ENCODE peak calls at places on chromosome 11, in ten cellular contexts. One of them, this sample, is unnamed. For H3K4me1, the result is how much of the 10 kb centered on the place peaks cover.

GRCh38 chr11:75577198-75577597 is 15.1 kb downstream of the SERPINH1 start:
- DNase-seq in sigmoid colon: no peak
- DNase-seq in IMR-90: peak
- DNase-seq in adipocyte: peak
- DNase-seq in effector memory CD4-positive, alpha-beta T cell: peak
- DNase-seq in tibial artery: no peak
- DNase-seq in left lung: no peak
- DNase-seq in lung: no peak
- DNase-seq in hepatocyte: peak
- DNase-seq in esophagus squamous epithelium: no peak
- DNase-seq in this sample: peak

GRCh38 chr11:58503361-58503856 is 4.5 kb downstream of the OR5B21 start:
- DNase-seq in sigmoid colon: no peak
- DNase-seq in IMR-90: peak
- DNase-seq in adipocyte: no peak
- DNase-seq in effector memory CD4-positive, alpha-beta T cell: no peak
- DNase-seq in tibial artery: no peak
- DNase-seq in left lung: no peak
- DNase-seq in lung: no peak
- DNase-seq in hepatocyte: no peak
- DNase-seq in esophagus squamous epithelium: no peak
- DNase-seq in this sample: no peak

GRCh38 chr11:123509737-123510578 is 79.9 kb downstream of the GRAMD1B start:
- DNase-seq in sigmoid colon: no peak
- DNase-seq in IMR-90: peak
- DNase-seq in adipocyte: peak
- DNase-seq in effector memory CD4-positive, alpha-beta T cell: no peak
- DNase-seq in tibial artery: no peak
- DNase-seq in left lung: no peak
- DNase-seq in lung: no peak
- DNase-seq in hepatocyte: peak
- DNase-seq in esophagus squamous epithelium: no peak
- DNase-seq in this sample: no peak

GRCh38 chr11:7969756-7970646 is 4.8 kb upstream of the NLRP10 start:
- DNase-seq in sigmoid colon: no peak
- DNase-seq in IMR-90: no peak
- DNase-seq in adipocyte: peak
- DNase-seq in effector memory CD4-positive, alpha-beta T cell: no peak
- DNase-seq in tibial artery: no peak
- DNase-seq in left lung: no peak
- DNase-seq in lung: no peak
- DNase-seq in hepatocyte: no peak
- DNase-seq in esophagus squamous epithelium: no peak
- DNase-seq in this sample: no peak

GRCh38 chr11:113378013-113378412 is 9.6 kb upstream of the ANKK1 start:
- DNase-seq in sigmoid colon: no peak
- DNase-seq in IMR-90: no peak
- DNase-seq in adipocyte: no peak
- DNase-seq in effector memory CD4-positive, alpha-beta T cell: no peak
- DNase-seq in tibial artery: no peak
- DNase-seq in left lung: no peak
- DNase-seq in lung: no peak
- DNase-seq in hepatocyte: no peak
- DNase-seq in esophagus squamous epithelium: no peak
- DNase-seq in this sample: no peak

GRCh38 chr11:123429851-123430735 is at the start of gene GRAMD1B:
- DNase-seq in sigmoid colon: no peak
- DNase-seq in IMR-90: peak
- DNase-seq in adipocyte: peak
- DNase-seq in effector memory CD4-positive, alpha-beta T cell: peak
- DNase-seq in tibial artery: no peak
- DNase-seq in left lung: peak
- DNase-seq in lung: peak
- DNase-seq in hepatocyte: peak
- DNase-seq in esophagus squamous epithelium: no peak
- DNase-seq in this sample: peak

GRCh38 chr11:102824541-102824940 is 18.9 kb downstream of the MMP3 start:
- DNase-seq in sigmoid colon: no peak
- DNase-seq in IMR-90: no peak
- DNase-seq in adipocyte: no peak
- DNase-seq in effector memory CD4-positive, alpha-beta T cell: no peak
- DNase-seq in tibial artery: no peak
- DNase-seq in left lung: no peak
- DNase-seq in lung: no peak
- DNase-seq in hepatocyte: no peak
- DNase-seq in esophagus squamous epithelium: no peak
- DNase-seq in this sample: no peak

GRCh38 chr11:11397043-11397415 is 44.0 kb upstream of the CSNK2A3 start:
- DNase-seq in sigmoid colon: no peak
- DNase-seq in IMR-90: peak
- DNase-seq in adipocyte: no peak
- DNase-seq in effector memory CD4-positive, alpha-beta T cell: no peak
- DNase-seq in tibial artery: no peak
- DNase-seq in left lung: no peak
- DNase-seq in lung: no peak
- DNase-seq in hepatocyte: no peak
- DNase-seq in esophagus squamous epithelium: no peak
- DNase-seq in this sample: no peak

GRCh38 chr11:75244052-75244814 is 3.7 kb downstream of the TPBGL start:
- DNase-seq in sigmoid colon: no peak
- DNase-seq in IMR-90: no peak
- DNase-seq in adipocyte: no peak
- DNase-seq in effector memory CD4-positive, alpha-beta T cell: no peak
- DNase-seq in tibial artery: peak
- DNase-seq in left lung: peak
- DNase-seq in lung: no peak
- DNase-seq in hepatocyte: no peak
- DNase-seq in esophagus squamous epithelium: no peak
- DNase-seq in this sample: no peak

GRCh38 chr11:5620606-5621521 is 3.9 kb upstream of the TRIM34 start:
- DNase-seq in sigmoid colon: no peak
- DNase-seq in IMR-90: peak
- DNase-seq in adipocyte: peak
- DNase-seq in effector memory CD4-positive, alpha-beta T cell: no peak
- DNase-seq in tibial artery: no peak
- DNase-seq in left lung: no peak
- DNase-seq in lung: peak
- DNase-seq in hepatocyte: peak
- DNase-seq in esophagus squamous epithelium: no peak
- DNase-seq in this sample: no peak

GRCh38 chr11:43504316-43504950 is 145.7 kb downstream of the TTC17 start:
- DNase-seq in sigmoid colon: no peak
- DNase-seq in IMR-90: peak
- DNase-seq in adipocyte: peak
- DNase-seq in effector memory CD4-positive, alpha-beta T cell: no peak
- DNase-seq in tibial artery: no peak
- DNase-seq in left lung: no peak
- DNase-seq in lung: no peak
- DNase-seq in hepatocyte: no peak
- DNase-seq in esophagus squamous epithelium: no peak
- DNase-seq in this sample: no peak

GRCh38 chr11:123430736-123431356 is 777 bp downstream of the GRAMD1B start:
- DNase-seq in sigmoid colon: peak
- DNase-seq in IMR-90: peak
- DNase-seq in adipocyte: peak
- DNase-seq in effector memory CD4-positive, alpha-beta T cell: peak
- DNase-seq in tibial artery: peak
- DNase-seq in left lung: peak
- DNase-seq in lung: peak
- DNase-seq in hepatocyte: peak
- DNase-seq in esophagus squamous epithelium: no peak
- DNase-seq in this sample: peak

GRCh38 chr11:126113515-126113957 is 50.9 kb upstream of the CDON start:
- DNase-seq in sigmoid colon: peak
- DNase-seq in IMR-90: peak
- DNase-seq in adipocyte: peak
- DNase-seq in effector memory CD4-positive, alpha-beta T cell: no peak
- DNase-seq in tibial artery: peak
- DNase-seq in left lung: peak
- DNase-seq in lung: peak
- DNase-seq in hepatocyte: peak
- DNase-seq in esophagus squamous epithelium: no peak
- DNase-seq in this sample: no peak

GRCh38 chr11:116397556-116398167 is 375.1 kb downstream of the BUD13 start:
- DNase-seq in sigmoid colon: no peak
- DNase-seq in IMR-90: no peak
- DNase-seq in adipocyte: no peak
- DNase-seq in effector memory CD4-positive, alpha-beta T cell: no peak
- DNase-seq in tibial artery: no peak
- DNase-seq in left lung: no peak
- DNase-seq in lung: no peak
- DNase-seq in hepatocyte: no peak
- DNase-seq in esophagus squamous epithelium: no peak
- DNase-seq in this sample: no peak

GRCh38 chr11:28228196-28228595 is 120.0 kb downstream of the METTL15 start:
- DNase-seq in sigmoid colon: no peak
- DNase-seq in IMR-90: peak
- DNase-seq in adipocyte: peak
- DNase-seq in effector memory CD4-positive, alpha-beta T cell: no peak
- DNase-seq in tibial artery: no peak
- DNase-seq in left lung: no peak
- DNase-seq in lung: no peak
- DNase-seq in hepatocyte: no peak
- DNase-seq in esophagus squamous epithelium: no peak
- DNase-seq in this sample: no peak

GRCh38 chr11:86482684-86483083 is 108.0 kb downstream of the CCDC81 start:
- DNase-seq in sigmoid colon: no peak
- DNase-seq in IMR-90: no peak
- DNase-seq in adipocyte: no peak
- DNase-seq in effector memory CD4-positive, alpha-beta T cell: no peak
- DNase-seq in tibial artery: no peak
- DNase-seq in left lung: no peak
- DNase-seq in lung: no peak
- DNase-seq in hepatocyte: no peak
- DNase-seq in esophagus squamous epithelium: no peak
- DNase-seq in this sample: no peak

GRCh38 chr11:20031155-20032001 is 128.9 kb downstream of the DBX1 start:
- DNase-seq in sigmoid colon: no peak
- DNase-seq in IMR-90: peak
- DNase-seq in adipocyte: peak
- DNase-seq in effector memory CD4-positive, alpha-beta T cell: no peak
- DNase-seq in tibial artery: no peak
- DNase-seq in left lung: no peak
- DNase-seq in lung: no peak
- DNase-seq in hepatocyte: peak
- DNase-seq in esophagus squamous epithelium: no peak
- DNase-seq in this sample: no peak
- H3K4me1 ChIP-seq in sigmoid colon: under half
- H3K4me1 ChIP-seq in IMR-90: under half
- H3K4me1 ChIP-seq in adipocyte: under half
- H3K4me1 ChIP-seq in effector memory CD4-positive, alpha-beta T cell: under half
- H3K4me1 ChIP-seq in tibial artery: under half
- H3K4me1 ChIP-seq in left lung: under half
- H3K4me1 ChIP-seq in lung: under half
- H3K4me1 ChIP-seq in hepatocyte: half or more
- H3K4me1 ChIP-seq in esophagus squamous epithelium: under half
- H3K4me1 ChIP-seq in this sample: under half

GRCh38 chr11:35103366-35104194 is 35.4 kb upstream of the CD44 start:
- DNase-seq in sigmoid colon: no peak
- DNase-seq in IMR-90: peak
- DNase-seq in adipocyte: no peak
- DNase-seq in effector memory CD4-positive, alpha-beta T cell: no peak
- DNase-seq in tibial artery: no peak
- DNase-seq in left lung: no peak
- DNase-seq in lung: no peak
- DNase-seq in hepatocyte: no peak
- DNase-seq in esophagus squamous epithelium: no peak
- DNase-seq in this sample: no peak
- H3K4me1 ChIP-seq in sigmoid colon: under half
- H3K4me1 ChIP-seq in IMR-90: under half
- H3K4me1 ChIP-seq in adipocyte: under half
- H3K4me1 ChIP-seq in effector memory CD4-positive, alpha-beta T cell: under half
- H3K4me1 ChIP-seq in tibial artery: under half
- H3K4me1 ChIP-seq in left lung: under half
- H3K4me1 ChIP-seq in lung: under half
- H3K4me1 ChIP-seq in hepatocyte: under half
- H3K4me1 ChIP-seq in esophagus squamous epithelium: under half
- H3K4me1 ChIP-seq in this sample: under half

GRCh38 chr11:114724916-114725524 is 46.7 kb downstream of the NXPE2 start:
- DNase-seq in sigmoid colon: no peak
- DNase-seq in IMR-90: no peak
- DNase-seq in adipocyte: no peak
- DNase-seq in effector memory CD4-positive, alpha-beta T cell: no peak
- DNase-seq in tibial artery: no peak
- DNase-seq in left lung: no peak
- DNase-seq in lung: no peak
- DNase-seq in hepatocyte: no peak
- DNase-seq in esophagus squamous epithelium: no peak
- DNase-seq in this sample: no peak

GRCh38 chr11:114725623-114726022 is 47.3 kb downstream of the NXPE2 start:
- DNase-seq in sigmoid colon: no peak
- DNase-seq in IMR-90: no peak
- DNase-seq in adipocyte: no peak
- DNase-seq in effector memory CD4-positive, alpha-beta T cell: no peak
- DNase-seq in tibial artery: no peak
- DNase-seq in left lung: no peak
- DNase-seq in lung: no peak
- DNase-seq in hepatocyte: no peak
- DNase-seq in esophagus squamous epithelium: no peak
- DNase-seq in this sample: no peak
- H3K4me1 ChIP-seq in sigmoid colon: under half
- H3K4me1 ChIP-seq in IMR-90: under half
- H3K4me1 ChIP-seq in adipocyte: under half
- H3K4me1 ChIP-seq in effector memory CD4-positive, alpha-beta T cell: under half
- H3K4me1 ChIP-seq in tibial artery: under half
- H3K4me1 ChIP-seq in left lung: under half
- H3K4me1 ChIP-seq in lung: under half
- H3K4me1 ChIP-seq in hepatocyte: under half
- H3K4me1 ChIP-seq in esophagus squamous epithelium: under half
- H3K4me1 ChIP-seq in this sample: under half

DNA sequence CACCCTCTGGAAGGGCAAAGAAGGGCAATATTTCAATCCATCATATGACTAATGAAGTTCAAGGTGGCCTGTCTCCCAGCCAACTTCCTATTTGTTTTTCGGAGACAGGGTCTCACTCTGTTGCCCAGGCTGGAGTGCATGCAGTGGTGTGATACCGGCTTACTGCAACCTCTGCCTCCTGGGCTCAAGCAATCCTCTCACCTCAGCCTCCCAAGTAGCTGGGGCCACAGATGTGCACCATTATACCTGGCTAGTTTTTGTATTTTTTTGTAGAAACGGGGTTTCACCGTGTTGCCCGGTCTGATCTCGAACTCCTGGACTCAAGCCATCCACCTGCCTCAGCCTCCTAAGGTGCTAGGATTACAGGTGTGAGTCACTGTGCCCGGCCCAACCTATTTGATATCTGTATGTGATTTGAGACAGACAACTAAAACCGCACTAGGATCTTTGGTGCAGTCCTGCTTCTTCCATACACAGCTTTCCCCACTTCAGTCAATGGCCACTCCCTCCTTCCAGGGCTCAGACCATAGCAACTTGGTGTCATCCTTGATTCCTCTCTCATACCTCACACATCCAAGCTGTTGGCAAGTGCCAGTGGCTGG is 13.3 kb downstream of the ABTB2 start:
- DNase-seq in sigmoid colon: no peak
- DNase-seq in IMR-90: no peak
- DNase-seq in adipocyte: no peak
- DNase-seq in effector memory CD4-positive, alpha-beta T cell: no peak
- DNase-seq in tibial artery: no peak
- DNase-seq in left lung: no peak
- DNase-seq in lung: no peak
- DNase-seq in hepatocyte: no peak
- DNase-seq in esophagus squamous epithelium: no peak
- DNase-seq in this sample: no peak
- H3K4me1 ChIP-seq in sigmoid colon: under half
- H3K4me1 ChIP-seq in IMR-90: under half
- H3K4me1 ChIP-seq in adipocyte: under half
- H3K4me1 ChIP-seq in effector memory CD4-positive, alpha-beta T cell: under half
- H3K4me1 ChIP-seq in tibial artery: under half
- H3K4me1 ChIP-seq in left lung: under half
- H3K4me1 ChIP-seq in lung: under half
- H3K4me1 ChIP-seq in hepatocyte: under half
- H3K4me1 ChIP-seq in esophagus squamous epithelium: under half
- H3K4me1 ChIP-seq in this sample: under half

GRCh38 chr11:128515766-128516466 is 71.4 kb downstream of the ETS1 start:
- DNase-seq in sigmoid colon: no peak
- DNase-seq in IMR-90: no peak
- DNase-seq in adipocyte: peak
- DNase-seq in effector memory CD4-positive, alpha-beta T cell: no peak
- DNase-seq in tibial artery: no peak
- DNase-seq in left lung: no peak
- DNase-seq in lung: no peak
- DNase-seq in hepatocyte: no peak
- DNase-seq in esophagus squamous epithelium: no peak
- DNase-seq in this sample: no peak
- H3K4me1 ChIP-seq in sigmoid colon: under half
- H3K4me1 ChIP-seq in IMR-90: under half
- H3K4me1 ChIP-seq in adipocyte: half or more
- H3K4me1 ChIP-seq in effector memory CD4-positive, alpha-beta T cell: under half
- H3K4me1 ChIP-seq in tibial artery: under half
- H3K4me1 ChIP-seq in left lung: under half
- H3K4me1 ChIP-seq in lung: under half
- H3K4me1 ChIP-seq in hepatocyte: under half
- H3K4me1 ChIP-seq in esophagus squamous epithelium: under half
- H3K4me1 ChIP-seq in this sample: under half